ENCODE peak calls at places on chromosomes 4 and X, in eight cellular contexts. L is upper lobe of right lung, N is BJ, F is mucosa of descending colon, I is mesendoderm, A is PC-3, U is pancreas, J is GM23248. C is an unnamed sample.

GRCh38 chrX:149462849-149463248 is 42.3 kb downstream of the IDS start:
- DNase-seq in F (no peak), I (no peak), U (no peak), N (no peak), A (no peak), J (peak; percentile 52), L (no peak), C (no peak)

GRCh38 chr4:46073778-46074177 is 50.1 kb downstream of the GABRG1 start:
- DNase-seq in U (no peak), F (no peak), I (no peak), J (no peak), N (no peak), L (no peak), A (no peak), C (no peak)

GRCh38 chr4:153713840-153714239 is 29.8 kb downstream of the TLR2 start:
- DNase-seq in U (no peak), I (no peak), J (peak; percentile 52), N (no peak), L (no peak), F (no peak), A (peak; percentile 83), C (no peak)

GRCh38 chr4:145804134-145804533 is 124.2 kb downstream of the C4orf51 start:
- DNase-seq in J (peak; percentile 92), F (no peak), I (no peak), N (peak; percentile 77), L (no peak), U (no peak), A (peak; percentile 39), C (no peak)

GRCh38 chr4:90174622-90175023 is 47.4 kb downstream of the CCSER1 start:
- DNase-seq in A (peak; percentile 90), J (no peak), U (peak; percentile 30), F (no peak), L (no peak), N (no peak), I (peak; percentile 89), C (no peak)

GRCh38 chrX:40176256-40176978 is 78.7 kb upstream of the BCOR start:
- DNase-seq in U (peak; percentile 63), F (peak; percentile 84), J (peak; percentile 66), N (no peak), I (peak; percentile 21), L (peak; percentile 90), A (peak; percentile 18), C (no peak)

GRCh38 chr4:129561886-129562285 is 465.9 kb downstream of the C4orf33 start:
- DNase-seq in J (no peak), I (no peak), F (no peak), A (peak; percentile 26), U (no peak), L (no peak), N (no peak), C (no peak)

GRCh38 chrX:108250654-108251579 is 159.3 kb downstream of the ATG4A start:
- DNase-seq in N (no peak), U (no peak), L (no peak), F (no peak), I (no peak), J (no peak), A (no peak), C (no peak)

GRCh38 chrX:3697220-3697684 is 16.2 kb downstream of the PRKX start:
- DNase-seq in N (no peak), J (no peak), A (no peak), U (no peak), F (no peak), L (no peak), I (peak; percentile 22), C (no peak)

GRCh38 chrX:13028871-13029336 is 15.5 kb downstream of the FAM9C start:
- DNase-seq in L (no peak), J (no peak), U (no peak), F (no peak), A (peak; percentile 85), N (no peak), I (peak; percentile 88), C (no peak)

GRCh38 chrX:119685225-119686066 is 7.5 kb downstream of the SEPTIN6 start:
- DNase-seq in U (no peak), J (peak; percentile 60), I (no peak), N (no peak), F (no peak), L (peak; percentile 56), A (no peak), C (peak; percentile 73)

GRCh38 chrX:141405486-141405877 is 163.2 kb upstream of the SPANXC start:
- DNase-seq in I (no peak), L (no peak), U (no peak), J (peak; percentile 22), N (no peak), A (peak; percentile 79), F (no peak), C (no peak)

GRCh38 chr4:106329027-106329618 is 12.8 kb downstream of the AIMP1 start:
- DNase-seq in F (no peak), U (no peak), L (no peak), A (peak; percentile 51), J (peak; percentile 65), I (peak; percentile 52), N (no peak), C (no peak)

GRCh38 chr4:120078216-120078615 is 11.6 kb upstream of the MAD2L1 start:
- DNase-seq in J (peak; percentile 19), I (no peak), A (no peak), N (no peak), U (no peak), L (no peak), F (no peak), C (no peak)

DNA sequence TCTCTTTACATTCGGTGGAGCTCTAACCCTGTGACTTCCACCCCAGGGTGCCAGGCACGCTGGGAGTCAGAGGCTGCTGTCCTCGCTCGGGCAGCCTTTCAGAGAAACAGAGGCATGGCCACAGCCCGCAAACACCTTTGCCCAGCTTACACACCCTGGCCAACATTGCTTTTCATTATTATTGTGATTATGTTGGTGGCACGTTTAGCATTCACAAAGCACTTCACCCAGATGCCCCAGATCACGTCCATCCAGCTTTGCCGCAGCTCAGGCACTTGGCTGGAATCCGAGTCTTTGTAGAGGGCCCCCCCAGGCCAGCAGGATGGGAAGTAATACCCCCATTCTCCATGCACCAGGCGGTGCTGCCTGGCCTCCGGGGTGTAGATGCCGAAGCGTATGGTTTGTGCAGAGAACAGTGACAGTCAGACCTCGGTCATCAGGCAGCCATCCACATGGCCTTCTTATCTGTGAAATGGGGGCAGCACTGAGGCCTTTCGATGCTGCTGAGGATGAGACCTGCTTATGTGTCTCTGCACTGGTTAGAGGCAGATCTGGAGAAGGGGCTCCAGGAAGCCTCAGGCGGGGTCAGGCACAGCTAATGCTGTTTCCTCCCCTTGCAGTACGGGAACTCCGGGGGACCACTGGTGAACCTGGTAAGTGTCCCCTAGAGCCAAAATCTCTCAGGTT is 22.3 kb downstream of the HTRA3 start:
- DNase-seq in J (no peak), F (peak; percentile 3), U (no peak), A (no peak), N (no peak), L (peak; percentile 22), I (no peak), C (no peak)
- H3K36me3 ChIP-seq in J (no peaks in the 10 kb centered on the region), F (no peaks in the 10 kb centered on the region), U (no peaks in the 10 kb centered on the region), A (no peaks in the 10 kb centered on the region), N (no peaks in the 10 kb centered on the region), L (no peaks in the 10 kb centered on the region), I (no peaks in the 10 kb centered on the region), C (no peaks in the 10 kb centered on the region)

GRCh38 chrX:77698242-77698641 is 87.8 kb downstream of the ATRX start:
- DNase-seq in F (no peak), N (no peak), U (no peak), J (no peak), L (no peak), I (no peak), A (no peak), C (no peak)

GRCh38 chrX:77689376-77689775 is 96.6 kb downstream of the ATRX start:
- DNase-seq in L (no peak), U (no peak), N (no peak), A (no peak), J (no peak), F (no peak), I (no peak), C (no peak)

GRCh38 chrX:77691916-77692315 is 94.1 kb downstream of the ATRX start:
- DNase-seq in N (no peak), U (no peak), A (no peak), J (no peak), F (no peak), I (no peak), L (no peak), C (no peak)

GRCh38 chrX:77694491-77694890 is 91.5 kb downstream of the ATRX start:
- DNase-seq in N (no peak), I (no peak), U (no peak), F (no peak), A (peak; percentile 2), L (no peak), J (no peak), C (no peak)

GRCh38 chrX:77693594-77693993 is 92.4 kb downstream of the ATRX start:
- DNase-seq in F (no peak), J (no peak), L (no peak), A (no peak), I (no peak), N (no peak), U (no peak), C (no peak)
- H3K36me3 ChIP-seq in F (no peaks in the 10 kb centered on the region), J (peaks cover 14% of the 10 kb centered on the region), L (no peaks in the 10 kb centered on the region), A (peaks cover 26% of the 10 kb centered on the region), I (no peaks in the 10 kb centered on the region), N (no peaks in the 10 kb centered on the region), U (no peaks in the 10 kb centered on the region), C (no peaks in the 10 kb centered on the region)

DNA sequence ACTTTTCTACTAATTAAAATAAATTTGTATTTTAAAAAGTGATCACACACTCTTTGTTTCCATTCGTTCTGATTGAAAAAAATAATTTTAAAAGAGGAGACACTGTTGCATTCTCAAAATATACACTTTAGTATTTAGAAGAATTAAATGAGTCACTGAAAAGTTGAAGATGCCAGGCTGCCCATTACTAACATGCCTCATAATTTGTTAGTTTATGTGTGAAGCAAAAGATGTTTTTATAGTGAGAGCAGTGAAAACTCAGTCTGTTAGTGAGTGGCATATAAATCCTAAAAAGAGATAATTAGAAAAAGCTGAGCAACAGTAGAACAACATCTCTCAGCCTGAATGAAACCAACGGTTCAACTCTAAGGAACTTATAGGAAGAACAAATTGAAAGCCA is 143.4 kb downstream of the CDS1 start:
- DNase-seq in L (no peak), A (no peak), F (no peak), J (peak; percentile 59), U (no peak), I (no peak), N (peak; percentile 12), C (no peak)
- H3K36me3 ChIP-seq in L (peaks cover 32% of the 10 kb centered on the region), A (peaks cover 3% of the 10 kb centered on the region), F (no peaks in the 10 kb centered on the region), J (peaks cover 20% of the 10 kb centered on the region), U (no peaks in the 10 kb centered on the region), I (no peaks in the 10 kb centered on the region), N (no peaks in the 10 kb centered on the region), C (peaks cover 13% of the 10 kb centered on the region)

GRCh38 chr4:48588230-48588943 is 98.3 kb downstream of the ZAR1 start:
- DNase-seq in F (no peak), L (no peak), I (no peak), U (no peak), N (no peak), A (peak; percentile 2), J (peak; percentile 32), C (no peak)

GRCh38 chr4:48594185-48594584 is 104.1 kb downstream of the ZAR1 start:
- DNase-seq in I (peak; percentile 76), F (no peak), A (no peak), J (no peak), U (no peak), L (no peak), N (no peak), C (no peak)

GRCh38 chr4:48591372-48591771 is 101.3 kb downstream of the ZAR1 start:
- DNase-seq in L (no peak), F (no peak), U (no peak), J (no peak), N (no peak), A (no peak), I (no peak), C (no peak)

GRCh38 chr4:48596336-48596735 is 106.3 kb downstream of the ZAR1 start:
- DNase-seq in L (no peak), U (no peak), J (no peak), F (no peak), A (no peak), N (no peak), I (no peak), C (no peak)

GRCh38 chr4:48590884-48591283 is 100.8 kb downstream of the ZAR1 start:
- DNase-seq in N (no peak), F (no peak), L (no peak), U (no peak), A (no peak), J (no peak), I (no peak), C (no peak)
- H3K36me3 ChIP-seq in N (peaks cover 2% of the 10 kb centered on the region), F (no peaks in the 10 kb centered on the region), L (peaks cover 66% of the 10 kb centered on the region), U (no peaks in the 10 kb centered on the region), A (peaks cover 3% of the 10 kb centered on the region), J (peaks cover 20% of the 10 kb centered on the region), I (no peaks in the 10 kb centered on the region), C (peaks cover 33% of the 10 kb centered on the region)